ENCODE peak calls at places on chromosomes 5 and 9, in nine cellular contexts. One of them, this sample, is unnamed.

GRCh38 chr9:89677696-89678393 is 73.0 kb downstream of the GADD45G start:
- DNase-seq in stimulated activated CD4-positive, alpha-beta T cell treated with anti-CD3 and anti-CD28 coated beads, Interleukin-1b, Interleukin-23, amount 100 ng/mL, for 24 hours: no peak
- DNase-seq in T47D: no peak
- DNase-seq in activated CD8-positive, alpha-beta memory T cell treated with anti-CD3 and anti-CD28 coated beads, Interleukin-2, amount 50 U/mL, for 48 hours: no peak
- DNase-seq in D341Med: peak
- DNase-seq in osteocyte: no peak
- DNase-seq in posterior cingulate gyrus: no peak
- DNase-seq in AG08396: no peak
- DNase-seq in endothelial cell: no peak
- DNase-seq in this sample: no peak

GRCh38 chr5:10275991-10276390 is 25.9 kb downstream of the CCT5 start:
- DNase-seq in T47D: no peak
- DNase-seq in activated CD8-positive, alpha-beta memory T cell treated with anti-CD3 and anti-CD28 coated beads, Interleukin-2, amount 50 U/mL, for 48 hours: peak
- DNase-seq in D341Med: no peak
- DNase-seq in AG08396: no peak
- DNase-seq in stimulated activated CD4-positive, alpha-beta T cell treated with anti-CD3 and anti-CD28 coated beads, Interleukin-1b, Interleukin-23, amount 100 ng/mL, for 24 hours: no peak
- DNase-seq in posterior cingulate gyrus: no peak
- DNase-seq in endothelial cell: no peak
- DNase-seq in osteocyte: no peak
- DNase-seq in this sample: no peak

GRCh38 chr5:14445581-14446290 is 135.9 kb upstream of the OTULINL start:
- DNase-seq in AG08396: no peak
- DNase-seq in osteocyte: no peak
- DNase-seq in T47D: no peak
- DNase-seq in D341Med: no peak
- DNase-seq in activated CD8-positive, alpha-beta memory T cell treated with anti-CD3 and anti-CD28 coated beads, Interleukin-2, amount 50 U/mL, for 48 hours: no peak
- DNase-seq in posterior cingulate gyrus: no peak
- DNase-seq in endothelial cell: peak
- DNase-seq in stimulated activated CD4-positive, alpha-beta T cell treated with anti-CD3 and anti-CD28 coated beads, Interleukin-1b, Interleukin-23, amount 100 ng/mL, for 24 hours: no peak
- DNase-seq in this sample: no peak

GRCh38 chr5:34494111-34494755 is 161.9 kb upstream of the RAI14 start:
- DNase-seq in osteocyte: no peak
- DNase-seq in endothelial cell: no peak
- DNase-seq in stimulated activated CD4-positive, alpha-beta T cell treated with anti-CD3 and anti-CD28 coated beads, Interleukin-1b, Interleukin-23, amount 100 ng/mL, for 24 hours: no peak
- DNase-seq in D341Med: no peak
- DNase-seq in AG08396: no peak
- DNase-seq in posterior cingulate gyrus: no peak
- DNase-seq in T47D: no peak
- DNase-seq in activated CD8-positive, alpha-beta memory T cell treated with anti-CD3 and anti-CD28 coated beads, Interleukin-2, amount 50 U/mL, for 48 hours: no peak
- DNase-seq in this sample: no peak

GRCh38 chr5:82635561-82636288 is 357.6 kb upstream of the RPS23 start:
- DNase-seq in activated CD8-positive, alpha-beta memory T cell treated with anti-CD3 and anti-CD28 coated beads, Interleukin-2, amount 50 U/mL, for 48 hours: no peak
- DNase-seq in posterior cingulate gyrus: no peak
- DNase-seq in D341Med: no peak
- DNase-seq in AG08396: peak
- DNase-seq in endothelial cell: no peak
- DNase-seq in osteocyte: no peak
- DNase-seq in stimulated activated CD4-positive, alpha-beta T cell treated with anti-CD3 and anti-CD28 coated beads, Interleukin-1b, Interleukin-23, amount 100 ng/mL, for 24 hours: no peak
- DNase-seq in T47D: peak
- DNase-seq in this sample: no peak

GRCh38 chr5:110219769-110220168 is 506.7 kb downstream of the TMEM232 start:
- DNase-seq in posterior cingulate gyrus: no peak
- DNase-seq in stimulated activated CD4-positive, alpha-beta T cell treated with anti-CD3 and anti-CD28 coated beads, Interleukin-1b, Interleukin-23, amount 100 ng/mL, for 24 hours: no peak
- DNase-seq in AG08396: no peak
- DNase-seq in endothelial cell: no peak
- DNase-seq in activated CD8-positive, alpha-beta memory T cell treated with anti-CD3 and anti-CD28 coated beads, Interleukin-2, amount 50 U/mL, for 48 hours: no peak
- DNase-seq in D341Med: no peak
- DNase-seq in T47D: no peak
- DNase-seq in osteocyte: no peak
- DNase-seq in this sample: no peak

GRCh38 chr5:138351056-138351455 is 1.4 kb upstream of the KDM3B start:
- DNase-seq in endothelial cell: no peak
- DNase-seq in AG08396: peak
- DNase-seq in osteocyte: no peak
- DNase-seq in stimulated activated CD4-positive, alpha-beta T cell treated with anti-CD3 and anti-CD28 coated beads, Interleukin-1b, Interleukin-23, amount 100 ng/mL, for 24 hours: no peak
- DNase-seq in activated CD8-positive, alpha-beta memory T cell treated with anti-CD3 and anti-CD28 coated beads, Interleukin-2, amount 50 U/mL, for 48 hours: no peak
- DNase-seq in posterior cingulate gyrus: no peak
- DNase-seq in T47D: no peak
- DNase-seq in D341Med: no peak
- DNase-seq in this sample: no peak

GRCh38 chr5:113264061-113264460 is 170.7 kb downstream of the TSSK1B start:
- DNase-seq in T47D: no peak
- DNase-seq in endothelial cell: no peak
- DNase-seq in osteocyte: no peak
- DNase-seq in posterior cingulate gyrus: no peak
- DNase-seq in stimulated activated CD4-positive, alpha-beta T cell treated with anti-CD3 and anti-CD28 coated beads, Interleukin-1b, Interleukin-23, amount 100 ng/mL, for 24 hours: no peak
- DNase-seq in AG08396: no peak
- DNase-seq in D341Med: no peak
- DNase-seq in activated CD8-positive, alpha-beta memory T cell treated with anti-CD3 and anti-CD28 coated beads, Interleukin-2, amount 50 U/mL, for 48 hours: no peak
- DNase-seq in this sample: no peak

GRCh38 chr5:26813235-26813634 is 225.2 kb downstream of the CDH9 start:
- DNase-seq in stimulated activated CD4-positive, alpha-beta T cell treated with anti-CD3 and anti-CD28 coated beads, Interleukin-1b, Interleukin-23, amount 100 ng/mL, for 24 hours: no peak
- DNase-seq in T47D: no peak
- DNase-seq in posterior cingulate gyrus: no peak
- DNase-seq in activated CD8-positive, alpha-beta memory T cell treated with anti-CD3 and anti-CD28 coated beads, Interleukin-2, amount 50 U/mL, for 48 hours: no peak
- DNase-seq in osteocyte: no peak
- DNase-seq in AG08396: no peak
- DNase-seq in D341Med: no peak
- DNase-seq in endothelial cell: no peak
- DNase-seq in this sample: no peak

GRCh38 chr9:26723486-26723885 is 169.1 kb downstream of the CAAP1 start:
- DNase-seq in stimulated activated CD4-positive, alpha-beta T cell treated with anti-CD3 and anti-CD28 coated beads, Interleukin-1b, Interleukin-23, amount 100 ng/mL, for 24 hours: no peak
- DNase-seq in endothelial cell: peak
- DNase-seq in osteocyte: peak
- DNase-seq in posterior cingulate gyrus: no peak
- DNase-seq in T47D: peak
- DNase-seq in D341Med: peak
- DNase-seq in activated CD8-positive, alpha-beta memory T cell treated with anti-CD3 and anti-CD28 coated beads, Interleukin-2, amount 50 U/mL, for 48 hours: peak
- DNase-seq in AG08396: peak
- DNase-seq in this sample: no peak

GRCh38 chr9:132589148-132590036 is 7.0 kb downstream of the BARHL1 start:
- DNase-seq in posterior cingulate gyrus: no peak
- DNase-seq in endothelial cell: no peak
- DNase-seq in osteocyte: no peak
- DNase-seq in T47D: no peak
- DNase-seq in activated CD8-positive, alpha-beta memory T cell treated with anti-CD3 and anti-CD28 coated beads, Interleukin-2, amount 50 U/mL, for 48 hours: no peak
- DNase-seq in stimulated activated CD4-positive, alpha-beta T cell treated with anti-CD3 and anti-CD28 coated beads, Interleukin-1b, Interleukin-23, amount 100 ng/mL, for 24 hours: no peak
- DNase-seq in AG08396: no peak
- DNase-seq in D341Med: peak
- DNase-seq in this sample: no peak